ENCODE peak calls at places on chromosome 17, in four cellular contexts. One of them, this sample, is unnamed.

GRCh38 chr17:36993227-36993626 is 44.5 kb downstream of the AATF start:
- DNase-seq in keratinocyte: no peak
- DNase-seq in PC-3: no peak
- DNase-seq in fibroblast of lung: no peak
- DNase-seq in this sample: no peak

GRCh38 chr17:55540414-55541091 is 29.3 kb upstream of the SMIM36 start:
- DNase-seq in keratinocyte: peak; percentile 5
- DNase-seq in PC-3: peak; percentile 89
- DNase-seq in fibroblast of lung: peak; percentile 17
- DNase-seq in this sample: no peak

GRCh38 chr17:74354123-74354522 is 7.5 kb downstream of the BTBD17 start:
- DNase-seq in keratinocyte: no peak
- DNase-seq in PC-3: peak; percentile 44
- DNase-seq in fibroblast of lung: no peak
- DNase-seq in this sample: no peak

GRCh38 chr17:29138184-29138955 is 41.8 kb downstream of the MYO18A start:
- DNase-seq in keratinocyte: no peak
- DNase-seq in PC-3: peak; percentile 57
- DNase-seq in fibroblast of lung: no peak
- DNase-seq in this sample: no peak

GRCh38 chr17:73028311-73028755 is 64.2 kb downstream of the SLC39A11 start:
- DNase-seq in keratinocyte: no peak
- DNase-seq in PC-3: no peak
- DNase-seq in fibroblast of lung: peak; percentile 96
- DNase-seq in this sample: no peak

GRCh38 chr17:57366177-57366557 is 109.8 kb downstream of the MSI2 start:
- DNase-seq in keratinocyte: no peak
- DNase-seq in PC-3: no peak
- DNase-seq in fibroblast of lung: no peak
- DNase-seq in this sample: no peak

GRCh38 chr17:78013683-78014467 is 55.4 kb downstream of the TNRC6C start:
- DNase-seq in keratinocyte: no peak
- DNase-seq in PC-3: peak; percentile 85
- DNase-seq in fibroblast of lung: peak; percentile 86
- DNase-seq in this sample: peak; percentile 66

GRCh38 chr17:2025220-2025621 is at the start of gene RTN4RL1:
- DNase-seq in keratinocyte: no peak
- DNase-seq in PC-3: peak; percentile 88
- DNase-seq in fibroblast of lung: peak; percentile 68
- DNase-seq in this sample: no peak

GRCh38 chr17:13735861-13736260 is 134.1 kb upstream of the HS3ST3A1 start:
- DNase-seq in keratinocyte: no peak
- DNase-seq in PC-3: no peak
- DNase-seq in fibroblast of lung: no peak
- DNase-seq in this sample: peak; percentile 24

GRCh38 chr17:80586464-80587228 is 42.0 kb downstream of the RPTOR start:
- DNase-seq in keratinocyte: no peak
- DNase-seq in PC-3: no peak
- DNase-seq in fibroblast of lung: peak; percentile 95
- DNase-seq in this sample: no peak

GRCh38 chr17:8125196-8125946 is 1.5 kb upstream of the HES7 start:
- DNase-seq in keratinocyte: no peak
- DNase-seq in PC-3: peak; percentile 76
- DNase-seq in fibroblast of lung: peak; percentile 72
- DNase-seq in this sample: no peak

GRCh38 chr17:76003915-76004314 is 3.3 kb downstream of the CDK3 start:
- DNase-seq in keratinocyte: no peak
- DNase-seq in PC-3: no peak
- DNase-seq in fibroblast of lung: no peak
- DNase-seq in this sample: no peak

GRCh38 chr17:44223574-44224046 is 4.1 kb upstream of the UBTF start:
- DNase-seq in keratinocyte: no peak
- DNase-seq in PC-3: peak; percentile 99
- DNase-seq in fibroblast of lung: peak; percentile 89
- DNase-seq in this sample: no peak

GRCh38 chr17:44315760-44316731 is 7.6 kb downstream of the RUNDC3A start:
- DNase-seq in keratinocyte: no peak
- DNase-seq in PC-3: no peak
- DNase-seq in fibroblast of lung: no peak
- DNase-seq in this sample: no peak

GRCh38 chr17:46841561-46842379 is 9.6 kb upstream of the WNT9B start:
- DNase-seq in keratinocyte: no peak
- DNase-seq in PC-3: peak; percentile 46
- DNase-seq in fibroblast of lung: no peak
- DNase-seq in this sample: no peak

GRCh38 chr17:57881783-57882291 is 32.0 kb upstream of the MRPS23 start:
- DNase-seq in keratinocyte: no peak
- DNase-seq in PC-3: no peak
- DNase-seq in fibroblast of lung: no peak
- DNase-seq in this sample: no peak

GRCh38 chr17:74176546-74177001 is 26.9 kb upstream of the RPL38 start:
- DNase-seq in keratinocyte: no peak
- DNase-seq in PC-3: peak; percentile 82
- DNase-seq in fibroblast of lung: peak; percentile 67
- DNase-seq in this sample: no peak

GRCh38 chr17:28466521-28467048 is 6.9 kb upstream of the SLC13A2 start:
- DNase-seq in keratinocyte: no peak
- DNase-seq in PC-3: no peak
- DNase-seq in fibroblast of lung: no peak
- DNase-seq in this sample: no peak

GRCh38 chr17:65222216-65222738 is 85.1 kb downstream of the RGS9 start:
- DNase-seq in keratinocyte: no peak
- DNase-seq in PC-3: peak; percentile 54
- DNase-seq in fibroblast of lung: no peak
- DNase-seq in this sample: no peak

GRCh38 chr17:5762191-5762590 is 177.9 kb upstream of the NLRP1 start:
- DNase-seq in keratinocyte: no peak
- DNase-seq in PC-3: no peak
- DNase-seq in fibroblast of lung: no peak
- DNase-seq in this sample: no peak

GRCh38 chr17:34485999-34486398 is 93.4 kb upstream of the TMEM132E start:
- DNase-seq in keratinocyte: no peak
- DNase-seq in PC-3: no peak
- DNase-seq in fibroblast of lung: no peak
- DNase-seq in this sample: no peak

GRCh38 chr17:71068351-71068750 is 899.0 kb downstream of the KCNJ2 start:
- DNase-seq in keratinocyte: no peak
- DNase-seq in PC-3: no peak
- DNase-seq in fibroblast of lung: peak; percentile 33
- DNase-seq in this sample: no peak

GRCh38 chr17:64778367-64779290 is 116.5 kb upstream of the SMURF2 start:
- DNase-seq in keratinocyte: no peak
- DNase-seq in PC-3: peak; percentile 40
- DNase-seq in fibroblast of lung: no peak
- DNase-seq in this sample: no peak

GRCh38 chr17:45940826-45941225 is 46.5 kb downstream of the MAPT start:
- DNase-seq in keratinocyte: no peak
- DNase-seq in PC-3: no peak
- DNase-seq in fibroblast of lung: no peak
- DNase-seq in this sample: no peak

GRCh38 chr17:35345926-35346771 is 27.3 kb downstream of the SLFN11 start:
- DNase-seq in keratinocyte: no peak
- DNase-seq in PC-3: no peak
- DNase-seq in fibroblast of lung: peak; percentile 65
- DNase-seq in this sample: no peak

GRCh38 chr17:2239882-2240430 is 63.6 kb downstream of the SMG6 start:
- DNase-seq in keratinocyte: no peak
- DNase-seq in PC-3: peak; percentile 81
- DNase-seq in fibroblast of lung: peak; percentile 93
- DNase-seq in this sample: no peak

GRCh38 chr17:73211745-73212144 is 18.9 kb downstream of the COG1 start:
- DNase-seq in keratinocyte: no peak
- DNase-seq in PC-3: no peak
- DNase-seq in fibroblast of lung: no peak
- DNase-seq in this sample: no peak

GRCh38 chr17:41015473-41015872 is 6.5 kb upstream of the KRTAP3-1 start:
- DNase-seq in keratinocyte: no peak
- DNase-seq in PC-3: no peak
- DNase-seq in fibroblast of lung: no peak
- DNase-seq in this sample: no peak

GRCh38 chr17:8629371-8630226 is 926 bp downstream of the MYH10 start:
- DNase-seq in keratinocyte: no peak
- DNase-seq in PC-3: no peak
- DNase-seq in fibroblast of lung: peak; percentile 31
- DNase-seq in this sample: no peak

GRCh38 chr17:2054740-2055493 is at the start of gene HIC1:
- DNase-seq in keratinocyte: no peak
- DNase-seq in PC-3: peak; percentile 75
- DNase-seq in fibroblast of lung: peak; percentile 76
- DNase-seq in this sample: no peak

GRCh38 chr17:35804658-35805192 is 4.6 kb upstream of the TAF15 start:
- DNase-seq in keratinocyte: no peak
- DNase-seq in PC-3: peak; percentile 85
- DNase-seq in fibroblast of lung: peak; percentile 97
- DNase-seq in this sample: peak; percentile 79

GRCh38 chr17:73900516-73900915 is 256.3 kb upstream of the SDK2 start:
- DNase-seq in keratinocyte: no peak
- DNase-seq in PC-3: no peak
- DNase-seq in fibroblast of lung: no peak
- DNase-seq in this sample: no peak

GRCh38 chr17:74601944-74602572 is 10.0 kb upstream of the CD300LD start:
- DNase-seq in keratinocyte: no peak
- DNase-seq in PC-3: peak; percentile 73
- DNase-seq in fibroblast of lung: peak; percentile 33
- DNase-seq in this sample: no peak

GRCh38 chr17:54452666-54453348 is 447.8 kb upstream of the TOM1L1 start:
- DNase-seq in keratinocyte: no peak
- DNase-seq in PC-3: no peak
- DNase-seq in fibroblast of lung: no peak
- DNase-seq in this sample: no peak

GRCh38 chr17:77613181-77613580 is 345.3 kb upstream of the TNRC6C start:
- DNase-seq in keratinocyte: no peak
- DNase-seq in PC-3: no peak
- DNase-seq in fibroblast of lung: no peak
- DNase-seq in this sample: no peak

GRCh38 chr17:34579017-34579946 is at the start of gene TMEM132E:
- DNase-seq in keratinocyte: no peak
- DNase-seq in PC-3: no peak
- DNase-seq in fibroblast of lung: peak; percentile 4
- DNase-seq in this sample: no peak

DNA sequence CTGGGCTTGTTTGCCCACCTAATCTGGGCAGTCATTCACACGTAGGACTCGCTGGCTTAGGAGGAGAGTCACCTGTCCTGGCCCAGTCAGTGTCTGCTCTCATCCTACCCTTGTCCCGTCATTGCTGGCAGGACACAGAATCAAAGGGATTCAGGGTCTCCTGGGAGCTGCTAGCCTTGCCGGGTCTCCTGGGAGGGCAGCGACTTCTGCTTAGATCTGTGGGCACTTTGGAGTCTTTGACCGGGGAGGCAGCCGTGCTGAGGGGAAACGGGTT is 12.6 kb downstream of the RAI1 start:
- DNase-seq in keratinocyte: no peak
- DNase-seq in PC-3: no peak
- DNase-seq in fibroblast of lung: no peak
- DNase-seq in this sample: no peak
- TF ChIP-seq EZH2 in keratinocyte: no peak
- TF ChIP-seq EZH2 in PC-3: no peak
- TF ChIP-seq EZH2 in fibroblast of lung: no peak
- TF ChIP-seq EZH2 in this sample: no peak

GRCh38 chr17:39529455-39529854 is 68.2 kb downstream of the CDK12 start:
- DNase-seq in keratinocyte: no peak
- DNase-seq in PC-3: no peak
- DNase-seq in fibroblast of lung: no peak
- DNase-seq in this sample: no peak

GRCh38 chr17:39530513-39530912 is 69.2 kb downstream of the CDK12 start:
- DNase-seq in keratinocyte: no peak
- DNase-seq in PC-3: no peak
- DNase-seq in fibroblast of lung: no peak
- DNase-seq in this sample: no peak

GRCh38 chr17:39531252-39531651 is 70.0 kb downstream of the CDK12 start:
- DNase-seq in keratinocyte: no peak
- DNase-seq in PC-3: no peak
- DNase-seq in fibroblast of lung: peak; percentile 8
- DNase-seq in this sample: no peak

GRCh38 chr17:39525801-39526506 is 64.7 kb downstream of the CDK12 start:
- DNase-seq in keratinocyte: no peak
- DNase-seq in PC-3: no peak
- DNase-seq in fibroblast of lung: no peak
- DNase-seq in this sample: no peak

GRCh38 chr17:39527220-39527813 is 66.0 kb downstream of the CDK12 start:
- DNase-seq in keratinocyte: no peak
- DNase-seq in PC-3: peak; percentile 19
- DNase-seq in fibroblast of lung: peak; percentile 15
- DNase-seq in this sample: no peak
- H3K36me3 ChIP-seq in keratinocyte: peaks cover 23% of the 10 kb centered on the region
- H3K36me3 ChIP-seq in PC-3: peaks cover 46% of the 10 kb centered on the region
- H3K36me3 ChIP-seq in fibroblast of lung: peaks cover 19% of the 10 kb centered on the region
- H3K36me3 ChIP-seq in this sample: peaks cover 87% of the 10 kb centered on the region

DNA sequence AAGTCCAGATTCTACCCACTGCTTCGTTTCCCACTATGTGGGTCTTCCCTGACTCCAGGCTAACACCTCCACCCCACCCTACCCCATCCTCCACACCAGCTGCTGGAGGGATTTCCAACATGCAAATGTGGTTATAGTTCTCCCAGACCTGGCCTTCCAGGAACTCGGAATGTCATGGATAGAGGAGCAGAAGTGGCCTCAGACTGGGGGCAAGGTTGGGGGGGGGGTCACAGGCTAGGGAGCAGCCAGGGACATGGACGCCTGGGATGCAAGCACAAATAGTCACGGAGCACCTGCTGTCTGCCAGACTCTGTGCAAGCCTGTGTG is 2.0 kb downstream of the CAMKK1 start:
- DNase-seq in keratinocyte: no peak
- DNase-seq in PC-3: no peak
- DNase-seq in fibroblast of lung: no peak
- DNase-seq in this sample: no peak
- H3K9ac ChIP-seq in keratinocyte: no peak overlapping the region
- H3K9ac ChIP-seq in PC-3: no peak overlapping the region
- H3K9ac ChIP-seq in fibroblast of lung: no peak overlapping the region
- H3K9ac ChIP-seq in this sample: no peak overlapping the region

DNA sequence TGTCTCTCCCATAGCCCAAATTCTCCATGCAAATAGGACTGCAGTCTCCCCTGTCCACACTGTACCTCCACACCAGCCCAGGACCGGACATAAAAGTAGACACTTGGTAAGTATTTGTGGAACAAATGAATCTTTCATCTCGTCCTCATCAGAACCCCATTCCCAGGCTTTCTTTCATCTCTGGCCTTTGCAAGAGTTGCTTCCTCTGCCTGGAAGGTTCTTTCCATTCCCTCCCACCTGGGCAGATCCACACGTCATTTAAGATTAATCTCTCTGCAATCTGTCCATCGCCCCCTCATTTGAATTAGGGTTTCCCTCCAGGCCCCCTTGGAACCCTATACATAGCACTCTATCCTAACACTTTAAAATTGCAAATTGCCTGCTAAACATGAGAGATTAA is 3.9 kb upstream of the NXPH3 start:
- DNase-seq in keratinocyte: no peak
- DNase-seq in PC-3: no peak
- DNase-seq in fibroblast of lung: no peak
- DNase-seq in this sample: no peak
- TF ChIP-seq EZH2 in keratinocyte: no peak
- TF ChIP-seq EZH2 in PC-3: no peak
- TF ChIP-seq EZH2 in fibroblast of lung: no peak
- TF ChIP-seq EZH2 in this sample: no peak

This sample was measured in SK-N-MC.